ENCODE peak calls at places on chromosomes 11 and 22, in seven cellular contexts. T is HEK293T; P is nephron progenitor cell; J is H54; X is stimulated activated CD4-positive, alpha-beta T cell treated with anti-CD3 and anti-CD28 coated beads, Interleukin-1b, Interleukin-23, amount 100 ng/mL, for 48 hours; U is cerebellar cortex; S is aorta. A is an unnamed sample.
A peak's percentile ranks its signal among the peaks of the same experiment; 100 is the strongest.

GRCh38 chr11:17275376-17276235 is 933 bp upstream of the NUCB2 start:
- DNase-seq in T (no peak), S (no peak), U (no peak), P (no peak), J (no peak), X (no peak), A (no peak)

GRCh38 chr11:20483931-20484330 is 96.4 kb downstream of the PRMT3 start:
- DNase-seq in S (no peak), U (no peak), X (no peak), J (no peak), T (no peak), P (no peak), A (no peak)

GRCh38 chr11:66361502-66361941 is 10.0 kb downstream of the SLC29A2 start:
- DNase-seq in P (no peak), S (peak; percentile 18), X (no peak), T (no peak), U (no peak), J (no peak), A (no peak)

GRCh38 chr11:35246725-35247124 is 107.8 kb downstream of the CD44 start:
- DNase-seq in P (no peak), U (no peak), S (no peak), J (no peak), T (no peak), X (no peak), A (no peak)

GRCh38 chr11:30128269-30128932 is 102.4 kb upstream of the FSHB start:
- DNase-seq in T (peak; percentile 33), J (no peak), X (no peak), U (peak; percentile 26), S (no peak), P (peak; percentile 3), A (peak; percentile 42)

GRCh38 chr11:87924125-87924524 is 251.1 kb downstream of the RAB38 start:
- DNase-seq in T (no peak), U (no peak), J (no peak), S (no peak), X (no peak), P (no peak), A (no peak)

GRCh38 chr11:104531894-104532293 is 366.4 kb downstream of the CASP12 start:
- DNase-seq in U (no peak), J (no peak), S (no peak), X (no peak), P (no peak), T (no peak), A (no peak)

GRCh38 chr11:128472128-128473110 is 114.9 kb downstream of the ETS1 start:
- DNase-seq in X (peak; percentile 82), P (no peak), T (no peak), J (no peak), U (no peak), S (no peak), A (no peak)

GRCh38 chr11:129967996-129968395 is 34.6 kb downstream of the PRDM10 start:
- DNase-seq in X (no peak), U (no peak), J (no peak), T (no peak), P (no peak), S (no peak), A (no peak)

GRCh38 chr11:45056529-45056928 is 89.9 kb upstream of the PRDM11 start:
- DNase-seq in U (no peak), T (no peak), X (no peak), P (no peak), J (no peak), S (no peak), A (no peak)

GRCh38 chr11:33116535-33116934 is 44.7 kb downstream of the CSTF3 start:
- DNase-seq in P (no peak), U (no peak), J (no peak), X (no peak), S (no peak), T (no peak), A (no peak)

GRCh38 chr11:118908931-118909618 is 16.7 kb downstream of the BCL9L start:
- DNase-seq in S (peak; percentile 85), X (no peak), J (no peak), U (peak; percentile 91), T (peak; percentile 61), P (peak; percentile 86), A (peak; percentile 84)

GRCh38 chr11:92869716-92870115 is 99.7 kb upstream of the MTNR1B start:
- DNase-seq in J (no peak), P (no peak), U (no peak), S (no peak), T (no peak), X (no peak), A (no peak)

GRCh38 chr11:9760180-9760550 is 96.3 kb downstream of the SWAP70 start:
- DNase-seq in P (no peak), X (peak; percentile 15), U (peak; percentile 76), T (no peak), S (peak; percentile 94), J (peak; percentile 61), A (no peak)

GRCh38 chr22:19879248-19879575 is 24.5 kb upstream of the GNB1L start:
- DNase-seq in U (no peak), S (peak; percentile 41), X (no peak), J (no peak), T (no peak), P (no peak), A (no peak)

A was measured in A549.